ENCODE peak calls at places on chromosome 14, in four cellular contexts. One of them, this sample, is unnamed.

GRCh38 chr14:59161571-59162175 is 26.8 kb upstream of the DAAM1 start:
- DNase-seq in SK-N-SH: no peak
- DNase-seq in HepG2: peak; percentile 94
- DNase-seq in H1: no peak
- DNase-seq in this sample: peak; percentile 10

GRCh38 chr14:78170203-78170602 is at the start of gene NRXN3:
- DNase-seq in SK-N-SH: peak; percentile 73
- DNase-seq in HepG2: no peak
- DNase-seq in H1: peak; percentile 56
- DNase-seq in this sample: no peak

GRCh38 chr14:39374846-39375245 is 57.4 kb downstream of the FBXO33 start:
- DNase-seq in SK-N-SH: no peak
- DNase-seq in HepG2: no peak
- DNase-seq in H1: no peak
- DNase-seq in this sample: no peak

GRCh38 chr14:74865156-74865555 is 10.8 kb downstream of the PROX2 start:
- DNase-seq in SK-N-SH: no peak
- DNase-seq in HepG2: no peak
- DNase-seq in H1: no peak
- DNase-seq in this sample: no peak

GRCh38 chr14:68230941-68231717 is 411.6 kb downstream of the RAD51B start:
- DNase-seq in SK-N-SH: no peak
- DNase-seq in HepG2: no peak
- DNase-seq in H1: no peak
- DNase-seq in this sample: no peak

GRCh38 chr14:20679907-20680306 is 4.5 kb upstream of the RNASE4 start:
- DNase-seq in SK-N-SH: peak; percentile 29
- DNase-seq in HepG2: peak; percentile 76
- DNase-seq in H1: no peak
- DNase-seq in this sample: no peak

GRCh38 chr14:74685054-74685453 is 27.8 kb downstream of the AREL1 start:
- DNase-seq in SK-N-SH: no peak
- DNase-seq in HepG2: no peak
- DNase-seq in H1: no peak
- DNase-seq in this sample: no peak

GRCh38 chr14:87756661-87757060 is 236.3 kb downstream of the GALC start:
- DNase-seq in SK-N-SH: no peak
- DNase-seq in HepG2: no peak
- DNase-seq in H1: no peak
- DNase-seq in this sample: no peak

GRCh38 chr14:91755560-91755959 is 23.7 kb upstream of the CATSPERB start:
- DNase-seq in SK-N-SH: no peak
- DNase-seq in HepG2: peak; percentile 76
- DNase-seq in H1: no peak
- DNase-seq in this sample: peak; percentile 2

DNA sequence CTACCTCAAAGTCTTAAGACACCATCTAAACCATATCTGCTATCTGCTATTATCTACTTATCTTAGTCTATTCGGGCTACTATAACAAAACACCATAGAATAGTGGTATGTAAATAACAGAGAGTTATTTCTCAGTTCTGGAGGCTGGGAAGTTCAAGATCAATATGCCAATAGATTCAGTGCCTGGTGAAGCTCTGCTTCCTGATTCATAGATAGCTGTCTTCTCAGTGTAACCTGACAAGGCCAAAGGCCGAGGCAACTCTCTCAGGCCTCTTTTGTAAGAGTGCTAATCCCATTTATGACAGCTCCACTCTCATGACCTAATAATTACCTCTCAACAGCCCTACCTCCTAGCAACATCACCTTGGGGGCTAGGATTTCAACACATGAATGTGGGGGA is 297.7 kb downstream of the FOXG1 start:
- DNase-seq in SK-N-SH: no peak
- DNase-seq in HepG2: no peak
- DNase-seq in H1: no peak
- DNase-seq in this sample: no peak
- H3K4me2 ChIP-seq in SK-N-SH: no peak overlapping the region
- H3K4me2 ChIP-seq in HepG2: no peak overlapping the region
- H3K4me2 ChIP-seq in H1: no peak overlapping the region
- H3K4me2 ChIP-seq in this sample: no peak overlapping the region

DNA sequence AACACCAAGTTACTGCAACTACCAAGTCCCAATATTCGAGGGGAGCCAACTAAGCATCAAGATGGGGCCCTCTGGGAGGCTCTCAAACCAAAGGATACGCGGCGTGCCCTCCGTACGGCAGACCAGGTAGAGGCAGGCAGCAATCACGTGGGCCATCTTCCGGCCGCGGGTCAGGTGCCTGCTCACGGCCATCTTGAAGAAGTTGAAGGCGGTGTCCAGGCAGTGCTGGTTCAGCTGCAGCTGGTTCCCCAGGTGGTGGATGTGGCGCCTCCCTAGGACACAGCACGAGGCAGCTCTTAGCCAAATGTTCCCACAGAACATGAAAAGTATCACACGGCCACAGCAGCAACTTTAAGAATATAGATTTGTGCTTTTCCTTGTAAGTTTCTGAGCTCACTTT is 24.3 kb downstream of the BTBD6 start:
- DNase-seq in SK-N-SH: no peak
- DNase-seq in HepG2: no peak
- DNase-seq in H1: no peak
- DNase-seq in this sample: no peak
- TF ChIP-seq YY1 in SK-N-SH: no peak
- TF ChIP-seq YY1 in HepG2: no peak
- TF ChIP-seq YY1 in H1: peak; percentile 31
- TF ChIP-seq YY1 in this sample: no peak

GRCh38 chr14:37616853-37617252 is 21.4 kb downstream of the TTC6 start:
- DNase-seq in SK-N-SH: no peak
- DNase-seq in HepG2: no peak
- DNase-seq in H1: no peak
- DNase-seq in this sample: no peak

GRCh38 chr14:37615582-37616289 is 20.3 kb downstream of the TTC6 start:
- DNase-seq in SK-N-SH: no peak
- DNase-seq in HepG2: no peak
- DNase-seq in H1: no peak
- DNase-seq in this sample: no peak

GRCh38 chr14:37608649-37609048 is 13.2 kb downstream of the TTC6 start:
- DNase-seq in SK-N-SH: no peak
- DNase-seq in HepG2: peak; percentile 71
- DNase-seq in H1: no peak
- DNase-seq in this sample: no peak

DNA sequence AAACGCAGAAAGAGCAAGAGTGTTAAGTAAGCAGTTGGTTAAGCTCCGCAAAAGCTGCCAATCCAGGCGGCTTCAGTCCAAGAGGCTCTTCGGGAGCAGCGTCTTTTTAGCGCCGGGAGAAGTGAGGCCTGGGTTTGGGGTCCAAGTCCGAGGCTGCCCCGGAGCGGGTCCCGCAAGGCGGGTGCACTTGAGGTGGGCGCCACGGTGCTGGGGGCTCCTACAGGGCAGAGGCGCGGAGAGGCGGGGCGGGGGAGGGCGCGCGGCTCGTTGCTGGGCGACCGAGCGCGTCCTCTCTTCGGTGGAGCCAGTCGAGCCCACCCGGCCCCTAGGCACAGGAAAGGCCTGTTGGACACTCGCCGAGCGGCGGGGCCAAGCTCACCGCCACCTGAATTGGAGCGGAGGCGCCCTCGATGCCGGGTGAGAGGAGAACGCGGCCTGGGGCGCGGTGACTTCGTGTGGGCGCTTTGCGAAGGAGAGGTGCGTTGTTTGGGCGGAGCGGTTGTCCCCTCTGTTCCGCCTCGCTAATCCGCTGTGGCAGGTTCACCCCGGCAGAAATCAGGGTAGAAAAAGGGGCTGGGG is 15.6 kb downstream of the TTC6 start:
- DNase-seq in SK-N-SH: no peak
- DNase-seq in HepG2: no peak
- DNase-seq in H1: no peak
- DNase-seq in this sample: no peak
- H3K4me2 ChIP-seq in SK-N-SH: no peak overlapping the region
- H3K4me2 ChIP-seq in HepG2: no peak overlapping the region
- H3K4me2 ChIP-seq in H1: peak overlapping the region; percentile 35
- H3K4me2 ChIP-seq in this sample: no peak overlapping the region

DNA sequence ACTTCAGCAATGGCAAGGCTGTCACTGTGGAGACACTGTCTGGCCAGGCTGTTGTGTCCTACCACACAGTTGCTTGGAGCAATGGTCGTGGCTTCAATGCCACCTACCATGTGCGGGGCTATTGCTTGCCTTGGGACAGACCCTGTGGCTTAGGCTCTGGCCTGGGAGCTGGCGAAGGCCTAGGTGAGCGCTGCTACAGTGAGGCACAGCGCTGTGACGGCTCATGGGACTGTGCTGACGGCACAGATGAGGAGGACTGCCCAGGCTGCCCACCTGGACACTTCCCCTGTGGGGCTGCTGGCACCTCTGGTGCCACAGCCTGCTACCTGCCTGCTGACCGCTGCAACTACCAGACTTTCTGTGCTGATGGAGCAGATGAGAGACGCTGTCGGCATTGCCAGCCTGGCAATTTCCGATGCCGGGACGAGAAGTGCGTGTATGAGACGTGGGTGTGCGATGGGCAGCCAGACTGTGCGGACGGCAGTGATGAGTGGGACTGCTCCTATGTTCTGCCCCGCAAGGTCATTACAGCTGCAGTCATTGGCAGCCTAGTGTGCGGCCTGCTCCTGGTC is 4.3 kb downstream of the LRP10 start:
- DNase-seq in SK-N-SH: no peak
- DNase-seq in HepG2: no peak
- DNase-seq in H1: no peak
- DNase-seq in this sample: no peak
- TF ChIP-seq YY1 in SK-N-SH: no peak
- TF ChIP-seq YY1 in HepG2: no peak
- TF ChIP-seq YY1 in H1: no peak
- TF ChIP-seq YY1 in this sample: no peak

DNA sequence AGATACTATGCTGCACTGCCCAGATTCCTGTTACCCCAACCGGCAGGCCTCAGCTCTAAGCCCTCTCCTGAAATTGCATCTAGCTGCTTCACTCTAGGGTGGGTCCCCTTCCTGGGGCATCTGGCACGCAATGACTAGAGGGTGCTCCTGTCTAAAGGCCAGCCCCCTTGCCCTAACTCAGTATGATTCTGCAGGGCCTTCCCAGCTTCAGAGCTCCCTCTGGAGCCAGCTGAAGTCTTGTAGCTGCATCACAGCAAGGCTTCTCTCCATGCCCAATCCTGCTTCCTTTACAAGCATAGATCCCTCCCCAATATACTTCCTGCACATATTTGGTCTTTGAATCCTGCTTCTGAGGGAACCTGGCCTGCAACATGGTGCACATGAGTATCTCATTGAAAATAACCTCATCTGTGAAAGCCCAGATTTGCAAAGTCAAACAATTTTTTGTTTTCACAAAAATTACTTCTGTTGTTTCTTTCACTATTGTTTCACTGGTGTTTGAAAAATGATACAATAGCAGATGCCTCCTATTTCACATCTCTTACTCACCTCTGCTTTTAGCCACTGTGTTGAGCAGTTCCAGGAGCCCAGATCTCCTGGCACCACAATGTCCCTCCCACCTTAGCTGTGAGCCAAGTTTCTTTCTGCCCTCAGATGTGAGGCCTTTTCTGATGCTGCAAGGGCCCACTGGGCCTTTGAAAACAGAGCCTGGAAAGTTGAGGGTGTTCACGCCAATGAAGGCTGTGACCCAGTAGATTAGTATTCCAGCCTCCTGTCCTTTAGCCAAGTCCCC is 169.5 kb upstream of the EGLN3 start:
- DNase-seq in SK-N-SH: no peak
- DNase-seq in HepG2: no peak
- DNase-seq in H1: no peak
- DNase-seq in this sample: no peak
- H3K4me2 ChIP-seq in SK-N-SH: no peak overlapping the region
- H3K4me2 ChIP-seq in HepG2: no peak overlapping the region
- H3K4me2 ChIP-seq in H1: no peak overlapping the region
- H3K4me2 ChIP-seq in this sample: no peak overlapping the region

This sample was measured in HCT116.